ENCODE peak calls at places on chromosomes 12 and 14, in nine cellular contexts. G is iPS-NIHi11; M is activated T-helper 9 cell treated with anti-CD3 and anti-CD28 coated beads, Interleukin-2, amount 50 U/mL, for 16 hours; Z is activated CD4-positive, alpha-beta T cell treated with anti-CD3 and anti-CD28 coated beads, Interleukin-2, amount 50 U/mL, for 48 hours; E is hepatic stellate cell; F is HS-27A; Y is kidney glomerular epithelial cell; W is activated T-helper 1 cell treated with Interleukin-2 at 50 U/mL for 16 hours; I is stimulated activated CD4-positive, alpha-beta T cell treated with anti-CD3 and anti-CD28 coated beads, Interleukin-12 subunit alpha, Interleukin-12 subunit beta, amount 100 ng/mL, for 4 hours. K is an unnamed sample.

GRCh38 chr14:58882577-58883018 is 244.8 kb downstream of the DACT1 start:
- DNase-seq in Z (no peak), M (no peak), E (no peak), F (no peak), Y (peak), G (no peak), W (no peak), I (no peak), K (no peak)

GRCh38 chr14:54182419-54183040 is 214.3 kb upstream of the CDKN3 start:
- DNase-seq in W (no peak), E (peak), Y (peak), G (no peak), F (no peak), M (no peak), Z (no peak), I (no peak), K (no peak)

GRCh38 chr12:125954362-125954761 is 889.1 kb downstream of the AACS start:
- DNase-seq in E (no peak), Y (no peak), I (no peak), M (no peak), F (no peak), G (no peak), W (no peak), Z (no peak), K (no peak)

GRCh38 chr12:116629451-116629850 is 70.3 kb downstream of the MAP1LC3B2 start:
- DNase-seq in G (no peak), Y (no peak), F (no peak), Z (no peak), E (no peak), I (no peak), M (no peak), W (no peak), K (no peak)

GRCh38 chr12:76866726-76867125 is 12.1 kb downstream of the CSRP2 start:
- DNase-seq in Z (no peak), I (no peak), G (no peak), W (no peak), Y (peak), F (no peak), E (peak), M (no peak), K (no peak)

GRCh38 chr14:53278602-53279506 is 125.7 kb upstream of the DDHD1 start:
- DNase-seq in M (no peak), W (no peak), Y (no peak), E (no peak), F (no peak), G (no peak), I (no peak), Z (no peak), K (no peak)

GRCh38 chr12:100163416-100164152 is 20.9 kb upstream of the BLTP3B start:
- DNase-seq in Z (peak), E (peak), M (peak), I (peak), Y (peak), W (peak), F (no peak), G (peak), K (no peak)

GRCh38 chr14:103833711-103834110 is 13.7 kb downstream of the PPP1R13B start:
- DNase-seq in W (no peak), Y (no peak), I (no peak), Z (no peak), E (no peak), G (no peak), M (no peak), F (no peak), K (no peak)

GRCh38 chr12:8709124-8709830 is 11.5 kb downstream of the RIMKLB start:
- DNase-seq in G (no peak), W (no peak), Y (peak), M (no peak), F (no peak), E (peak), Z (no peak), I (no peak), K (no peak)

GRCh38 chr14:104143071-104143470 is 4.7 kb downstream of the KIF26A start:
- DNase-seq in W (no peak), E (no peak), F (no peak), Z (no peak), Y (no peak), G (peak), M (no peak), I (no peak), K (no peak)

GRCh38 chr12:119181202-119181601 is 2.5 kb downstream of the HSPB8 start:
- DNase-seq in E (no peak), W (no peak), Z (no peak), M (no peak), Y (no peak), G (no peak), I (no peak), F (no peak), K (no peak)

GRCh38 chr12:70971395-70971794 is 50.9 kb upstream of the PTPRR start:
- DNase-seq in Z (no peak), Y (peak), E (no peak), I (no peak), G (no peak), W (no peak), M (no peak), F (no peak), K (no peak)

K was measured in NK-92 treated with Interleukin-12 subunit alpha and Interleukin-12 subunit beta, amount 100 ng/mL, for 24 hours.